ENCODE peak calls at places on chromosome X, in seven cellular contexts. V is GM23248; I is ovary; Z is uterus; P is stomach; T is naive thymus-derived CD4-positive, alpha-beta T cell; Y is CD4-positive, alpha-beta T cell. D is an unnamed sample. For H3K27me3, the result is how much of the 10 kb centered on the place peaks cover.

GRCh38 chrX:18898517-18898916 is 85.4 kb downstream of the PHKA2 start:
- DNase-seq in V (no peak), T (no peak), I (no peak), P (no peak), Z (no peak), Y (no peak), D (no peak)

GRCh38 chrX:65673857-65674350 is 6.5 kb downstream of the MSN start:
- DNase-seq in I (no peak), Z (no peak), P (no peak), Y (no peak), T (no peak), V (no peak), D (no peak)

GRCh38 chrX:134548257-134548732 is 88.3 kb downstream of the HPRT1 start:
- DNase-seq in V (peak), P (no peak), Y (no peak), I (no peak), Z (no peak), T (no peak), D (no peak)

GRCh38 chrX:318068-318738 is 393 bp downstream of the GTPBP6 start:
- DNase-seq in T (peak), P (peak), I (peak), Z (peak), V (peak), Y (peak), D (no peak)

GRCh38 chrX:127030011-127030738 is 210.6 kb downstream of the PRR32 start:
- DNase-seq in T (no peak), I (no peak), P (no peak), V (no peak), Y (no peak), Z (no peak), D (no peak)

GRCh38 chrX:103889216-103889615 is 57.2 kb upstream of the RAB9B start:
- DNase-seq in I (no peak), P (no peak), Y (no peak), T (no peak), Z (no peak), V (no peak), D (no peak)

GRCh38 chrX:78092296-78092695 is 11.8 kb upstream of the PGK1 start:
- DNase-seq in Y (no peak), T (no peak), P (no peak), V (peak), I (no peak), Z (no peak), D (no peak)

GRCh38 chrX:41779058-41779564 is 55.1 kb downstream of the GPR82 start:
- DNase-seq in T (no peak), P (no peak), I (no peak), V (peak), Z (no peak), Y (no peak), D (no peak)

GRCh38 chrX:53073115-53073581 is 9.0 kb upstream of the TSPYL2 start:
- DNase-seq in Y (no peak), P (no peak), T (no peak), V (no peak), I (no peak), Z (no peak), D (no peak)

GRCh38 chrX:110015915-110016314 is 13.0 kb downstream of the TMEM164 start:
- DNase-seq in I (peak), V (no peak), Z (no peak), P (no peak), T (no peak), Y (no peak), D (no peak)

GRCh38 chrX:44570524-44570923 is 27.9 kb upstream of the FUNDC1 start:
- DNase-seq in T (no peak), Y (no peak), V (peak), Z (no peak), I (no peak), P (no peak), D (no peak)

GRCh38 chrX:7073336-7073735 is 74.2 kb upstream of the STS start:
- DNase-seq in P (no peak), Z (no peak), T (no peak), Y (no peak), V (no peak), I (no peak), D (no peak)

GRCh38 chrX:57104921-57105398 is 16.4 kb downstream of the SPIN2B start:
- DNase-seq in Y (no peak), P (no peak), T (no peak), Z (no peak), V (no peak), I (no peak), D (no peak)

GRCh38 chrX:40091691-40092421 is 5.9 kb downstream of the BCOR start:
- DNase-seq in T (no peak), Y (no peak), I (no peak), V (no peak), P (no peak), Z (no peak), D (no peak)

GRCh38 chrX:13755254-13755653 is 20.7 kb downstream of the OFD1 start:
- DNase-seq in Z (no peak), I (no peak), Y (no peak), T (no peak), P (no peak), V (no peak), D (no peak)

GRCh38 chrX:134625315-134625718 is 33.0 kb downstream of the PLAC1 start:
- DNase-seq in V (peak), Z (no peak), T (no peak), P (no peak), Y (no peak), I (no peak), D (no peak)

GRCh38 chrX:23341452-23341851 is 6.8 kb downstream of the PTCHD1 start:
- DNase-seq in V (no peak), P (no peak), Y (no peak), I (no peak), T (no peak), Z (no peak), D (no peak)

GRCh38 chrX:31316340-31316991 is 244.6 kb upstream of the FTHL17 start:
- DNase-seq in Y (no peak), P (no peak), V (no peak), I (no peak), Z (no peak), T (no peak), D (no peak)

GRCh38 chrX:40459576-40460158 is 121.1 kb upstream of the ATP6AP2 start:
- DNase-seq in I (no peak), T (no peak), Z (no peak), P (no peak), V (no peak), Y (no peak), D (no peak)

GRCh38 chrX:118502121-118502794 is 6.6 kb downstream of the DOCK11 start:
- DNase-seq in Y (no peak), T (no peak), P (no peak), V (no peak), I (no peak), Z (no peak), D (no peak)
- H3K27ac ChIP-seq in Y (peak), T (peak), P (no peak), V (no peak), I (no peak), Z (no peak), D (no peak)

GRCh38 chrX:11412715-11413623 is 119.8 kb downstream of the AMELX start:
- DNase-seq in T (no peak), I (no peak), Y (no peak), Z (no peak), V (no peak), P (no peak), D (no peak)

GRCh38 chrX:11408111-11408405 is 114.8 kb downstream of the AMELX start:
- DNase-seq in Z (no peak), I (no peak), P (no peak), V (no peak), Y (no peak), T (no peak), D (no peak)

GRCh38 chrX:11407331-11408110 is 114.3 kb downstream of the AMELX start:
- DNase-seq in Z (no peak), V (no peak), Y (no peak), P (no peak), T (no peak), I (no peak), D (no peak)

GRCh38 chrX:11408783-11409182 is 115.6 kb downstream of the AMELX start:
- DNase-seq in Z (no peak), I (no peak), V (no peak), P (no peak), T (no peak), Y (no peak), D (no peak)

GRCh38 chrX:11409957-11410356 is 116.7 kb downstream of the AMELX start:
- DNase-seq in Z (no peak), I (no peak), T (no peak), Y (no peak), V (no peak), P (no peak), D (no peak)
- H3K27me3 ChIP-seq in Z (under half), I (under half), T (under half), Y (under half), V (under half), P (under half), D (under half)

GRCh38 chrX:153477458-153477857 is 7.1 kb upstream of the HAUS7 start:
- DNase-seq in Z (no peak), T (no peak), Y (no peak), V (no peak), P (no peak), I (no peak), D (no peak)
- H3K27ac ChIP-seq in Z (peak), T (no peak), Y (no peak), V (peak), P (no peak), I (peak), D (peak)

GRCh38 chrX:72145181-72145580 is 13.5 kb upstream of the RTL5 start:
- DNase-seq in P (no peak), Z (no peak), I (no peak), Y (no peak), T (no peak), V (no peak), D (no peak)
- H3K27me3 ChIP-seq in P (under half), Z (under half), I (under half), Y (under half), T (under half), V (under half), D (under half)

DNA sequence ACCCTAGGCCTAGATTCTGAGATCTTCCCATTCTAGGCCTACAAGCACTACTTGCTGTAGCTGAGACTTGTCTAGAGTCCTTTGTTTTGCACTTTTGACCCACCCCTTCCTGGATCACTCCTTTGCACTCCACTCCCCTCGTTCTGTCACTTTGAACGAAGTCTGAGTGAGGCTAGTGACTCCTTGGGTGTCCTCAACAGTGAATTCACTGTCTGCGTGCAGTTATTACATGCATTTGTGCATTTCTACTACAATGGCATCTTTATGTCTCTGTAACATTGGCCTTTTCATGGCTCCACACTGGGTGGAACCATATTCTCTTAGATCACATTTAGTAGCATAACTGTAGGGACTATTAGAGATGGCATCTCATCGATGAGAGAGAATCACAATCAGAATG is 50.5 kb downstream of the OCRL start:
- DNase-seq in P (no peak), V (no peak), T (no peak), Y (no peak), Z (no peak), I (no peak), D (no peak)
- H3K27ac ChIP-seq in P (no peak), V (no peak), T (no peak), Y (no peak), Z (no peak), I (no peak), D (no peak)